ENCODE peak calls at places on chromosomes 16 and 17, in ten cellular contexts. D, J, G, T, S, Q, A, W, E and B are unnamed samples.
A peak's percentile ranks its signal among the peaks of the same experiment; 100 is the strongest.

GRCh38 chr17:36198831-36199465 is 2.4 kb upstream of the CCL3L1 start:
- DNase-seq in D (no peak), J (no peak), G (no peak), T (no peak), S (no peak), Q (no peak), A (no peak), W (no peak), E (no peak), B (no peak)

GRCh38 chr16:58638148-58639036 is 8.8 kb upstream of the CNOT1 start:
- DNase-seq in D (peak; percentile 52), J (peak; percentile 92), G (no peak), T (no peak), S (no peak), Q (peak; percentile 90), A (peak; percentile 81), W (peak; percentile 91), E (peak; percentile 70), B (peak; percentile 77)

GRCh38 chr17:83093506-83093905 is 14.1 kb downstream of the METRNL start:
- DNase-seq in D (no peak), J (no peak), G (peak; percentile 61), T (no peak), S (no peak), Q (no peak), A (no peak), W (no peak), E (no peak), B (no peak)

GRCh38 chr16:55944377-55944802 is 69.2 kb upstream of the CES5A start:
- DNase-seq in D (peak; percentile 64), J (peak; percentile 75), G (peak; percentile 77), T (no peak), S (peak; percentile 24), Q (peak; percentile 47), A (peak; percentile 46), W (peak; percentile 55), E (no peak), B (peak; percentile 37)

GRCh38 chr16:77674888-77675287 is 47.4 kb upstream of the NUDT7 start:
- DNase-seq in D (no peak), J (peak; percentile 76), G (no peak), T (no peak), S (no peak), Q (peak; percentile 86), A (peak; percentile 44), W (peak; percentile 80), E (no peak), B (peak; percentile 30)

GRCh38 chr17:77526259-77526711 is 385.5 kb downstream of the SEC14L1 start:
- DNase-seq in D (no peak), J (no peak), G (no peak), T (no peak), S (no peak), Q (no peak), A (no peak), W (no peak), E (no peak), B (no peak)

GRCh38 chr16:17159616-17160015 is 311.1 kb downstream of the XYLT1 start:
- DNase-seq in D (no peak), J (no peak), G (no peak), T (no peak), S (no peak), Q (no peak), A (no peak), W (no peak), E (no peak), B (no peak)

GRCh38 chr16:27724491-27724878 is 174.5 kb downstream of the KATNIP start:
- DNase-seq in D (no peak), J (peak; percentile 50), G (no peak), T (no peak), S (no peak), Q (no peak), A (no peak), W (no peak), E (no peak), B (no peak)

GRCh38 chr17:49494937-49495841 is at the start of gene NGFR:
- DNase-seq in D (peak; percentile 51), J (no peak), G (no peak), T (no peak), S (no peak), Q (peak; percentile 45), A (no peak), W (peak; percentile 13), E (no peak), B (no peak)

DNA sequence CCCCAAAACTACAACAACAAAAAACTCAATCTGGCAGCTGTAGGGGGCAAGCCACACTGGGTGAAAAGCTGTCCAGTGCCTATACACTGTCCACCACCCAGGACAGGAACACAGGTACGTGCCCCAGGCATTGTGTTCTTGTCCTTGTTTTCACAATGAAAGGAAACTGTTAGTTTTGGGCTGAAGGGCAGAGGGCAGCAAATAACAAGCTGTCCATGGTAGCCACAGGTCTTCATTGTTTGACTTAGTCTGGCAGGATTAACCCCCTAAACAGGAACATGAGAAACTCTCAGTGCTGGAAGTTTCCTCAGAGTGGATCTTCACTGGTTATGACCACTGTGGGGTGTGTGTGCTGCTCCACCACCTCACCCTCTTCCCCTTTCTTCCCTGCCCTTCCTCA is 224.6 kb upstream of the N4BP1 start:
- DNase-seq in D (no peak), J (no peak), G (no peak), T (no peak), S (no peak), Q (no peak), A (no peak), W (no peak), E (no peak), B (no peak)
- TF ChIP-seq CTCF in D (no peak), J (no peak), G (no peak), T (no peak), S (no peak), Q (no peak), A (no peak), W (no peak), E (no peak), B (no peak)

GRCh38 chr16:8355714-8356113 is 234.6 kb downstream of the TMEM114 start:
- DNase-seq in D (no peak), J (no peak), G (no peak), T (no peak), S (no peak), Q (no peak), A (no peak), W (no peak), E (no peak), B (no peak)
- TF ChIP-seq CTCF in D (no peak), J (no peak), G (no peak), T (no peak), S (no peak), Q (no peak), A (no peak), W (no peak), E (no peak), B (no peak)

GRCh38 chr17:41679740-41680425 is 8.8 kb upstream of the EIF1 start:
- DNase-seq in D (no peak), J (no peak), G (no peak), T (no peak), S (no peak), Q (no peak), A (no peak), W (no peak), E (no peak), B (no peak)

GRCh38 chr17:41678411-41678906 is 10.2 kb upstream of the EIF1 start:
- DNase-seq in D (no peak), J (no peak), G (no peak), T (no peak), S (no peak), Q (peak; percentile 37), A (peak; percentile 29), W (peak; percentile 9), E (no peak), B (no peak)

GRCh38 chr17:41680426-41681040 is 8.2 kb upstream of the EIF1 start:
- DNase-seq in D (no peak), J (no peak), G (no peak), T (no peak), S (no peak), Q (no peak), A (no peak), W (no peak), E (no peak), B (no peak)

GRCh38 chr17:41681776-41682175 is 6.9 kb upstream of the EIF1 start:
- DNase-seq in D (no peak), J (no peak), G (no peak), T (no peak), S (no peak), Q (no peak), A (no peak), W (no peak), E (no peak), B (no peak)

GRCh38 chr17:41678907-41679739 is 9.6 kb upstream of the EIF1 start:
- DNase-seq in D (no peak), J (peak; percentile 59), G (no peak), T (no peak), S (peak; percentile 38), Q (peak; percentile 79), A (peak; percentile 56), W (peak; percentile 28), E (no peak), B (no peak)
- TF ChIP-seq CTCF in D (no peak), J (peak; percentile 27), G (no peak), T (no peak), S (peak; percentile 28), Q (no peak), A (peak; percentile 15), W (no peak), E (peak; percentile 19), B (peak; percentile 27)

GRCh38 chr17:64064331-64064730 is 43.9 kb upstream of the ICAM2 start:
- DNase-seq in D (no peak), J (no peak), G (no peak), T (no peak), S (no peak), Q (peak; percentile 48), A (no peak), W (no peak), E (no peak), B (no peak)

GRCh38 chr17:64063088-64063487 is 42.7 kb upstream of the ICAM2 start:
- DNase-seq in D (no peak), J (no peak), G (no peak), T (no peak), S (no peak), Q (no peak), A (no peak), W (no peak), E (no peak), B (no peak)

GRCh38 chr17:64066709-64067108 is 46.3 kb upstream of the ICAM2 start:
- DNase-seq in D (no peak), J (no peak), G (no peak), T (no peak), S (no peak), Q (no peak), A (no peak), W (no peak), E (no peak), B (no peak)

GRCh38 chr17:64061157-64061898 is 40.9 kb upstream of the ICAM2 start:
- DNase-seq in D (no peak), J (no peak), G (no peak), T (no peak), S (no peak), Q (peak; percentile 23), A (no peak), W (peak; percentile 36), E (no peak), B (no peak)

DNA sequence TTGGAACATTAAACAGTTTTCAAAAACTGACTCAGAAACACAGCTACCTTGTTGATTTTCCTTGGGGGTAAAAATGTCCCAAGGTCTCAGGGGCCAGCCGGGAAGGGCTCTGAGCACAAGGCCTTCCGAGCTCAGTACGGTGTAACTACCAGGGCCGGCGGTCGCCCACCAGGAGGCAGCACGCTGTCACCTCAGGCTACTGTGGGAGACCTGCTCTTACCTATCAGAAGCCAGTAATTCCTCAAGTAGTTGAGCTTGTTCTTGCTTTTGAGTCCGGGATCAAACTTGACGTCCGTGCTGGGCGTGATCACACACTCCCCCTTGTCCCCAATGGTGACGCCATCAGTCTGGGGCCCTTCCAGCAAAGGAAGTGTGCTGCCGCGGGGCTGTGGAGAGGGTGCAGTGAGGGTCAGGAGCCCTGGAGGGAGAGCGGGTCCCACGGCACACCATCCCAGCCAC is 43.4 kb upstream of the ICAM2 start:
- DNase-seq in D (peak; percentile 45), J (peak; percentile 17), G (no peak), T (no peak), S (peak; percentile 36), Q (peak; percentile 24), A (no peak), W (peak; percentile 27), E (no peak), B (no peak)
- TF ChIP-seq CTCF in D (peak; percentile 43), J (peak; percentile 45), G (peak; percentile 35), T (peak; percentile 47), S (peak; percentile 60), Q (peak; percentile 58), A (peak; percentile 53), W (peak; percentile 43), E (peak; percentile 46), B (peak; percentile 26)